ENCODE peak calls at places on chromosomes 4 and X, in four cellular contexts. J is stimulated activated CD4-positive, alpha-beta T cell treated with anti-CD3 and anti-CD28 coated beads, Interleukin-4, amount 100 ng/mL, for 1 hour; E is mesendoderm; C is RWPE1. I is an unnamed sample.

GRCh38 chr4:147994076-147994475 is 262.2 kb downstream of the ARHGAP10 start:
- DNase-seq in E (no peak), C (no peak), J (no peak), I (no peak)

GRCh38 chrX:47644557-47645091 is 5.7 kb downstream of the ELK1 start:
- DNase-seq in C (no peak), E (peak), J (no peak), I (peak)

GRCh38 chr4:87049508-87049907 is 114.7 kb downstream of the AFF1 start:
- DNase-seq in C (no peak), J (no peak), E (no peak), I (no peak)

GRCh38 chr4:98510757-98511517 is 147.5 kb downstream of the TSPAN5 start:
- DNase-seq in C (peak), E (no peak), J (no peak), I (no peak)

GRCh38 chrX:153725832-153726285 is 1.2 kb downstream of the ABCD1 start:
- DNase-seq in E (no peak), J (no peak), C (no peak), I (no peak)

GRCh38 chrX:37787353-37787869 is 7.6 kb downstream of the CYBB start:
- DNase-seq in J (no peak), C (no peak), E (no peak), I (no peak)

GRCh38 chr4:77432702-77433101 is 172.9 kb upstream of the CXCL13 start:
- DNase-seq in C (no peak), E (peak), J (no peak), I (no peak)

GRCh38 chrX:49754238-49754857 is 58.6 kb upstream of the PAGE1 start:
- DNase-seq in C (peak), E (peak), J (peak), I (peak)

GRCh38 chrX:7316887-7317286 is 168.9 kb upstream of the PUDP start:
- DNase-seq in C (no peak), J (no peak), E (no peak), I (no peak)

GRCh38 chr4:8908206-8908893 is 36.7 kb upstream of the HMX1 start:
- DNase-seq in J (no peak), E (no peak), C (no peak), I (peak)

GRCh38 chrX:26848511-26848910 is 614.6 kb downstream of the PPP4R3C start:
- DNase-seq in C (no peak), J (no peak), E (no peak), I (no peak)

GRCh38 chr4:7034262-7035081 is 8.7 kb upstream of the TADA2B start:
- DNase-seq in C (peak), J (no peak), E (peak), I (peak)

GRCh38 chrX:15301924-15302323 is 13.5 kb downstream of the ASB11 start:
- DNase-seq in E (peak), C (no peak), J (no peak), I (no peak)

GRCh38 chrX:13009256-13009655 is 34.3 kb downstream of the TMSB4X start:
- DNase-seq in C (no peak), J (no peak), E (no peak), I (peak)

GRCh38 chrX:39519566-39520301 is 578.0 kb downstream of the BCOR start:
- DNase-seq in C (no peak), J (no peak), E (peak), I (no peak)

GRCh38 chr4:106996490-106996889 is 39.6 kb downstream of the DKK2 start:
- DNase-seq in C (no peak), E (no peak), J (no peak), I (no peak)

GRCh38 chr4:118018381-118018780 is 15.9 kb upstream of the NDST3 start:
- DNase-seq in J (no peak), E (peak), C (no peak), I (no peak)

GRCh38 chr4:8859550-8860095 is 12.0 kb downstream of the HMX1 start:
- DNase-seq in J (no peak), C (no peak), E (no peak), I (no peak)

GRCh38 chrX:155888139-155888538 is 7.0 kb downstream of the VAMP7 start:
- DNase-seq in E (peak), J (no peak), C (peak), I (peak)

GRCh38 chr4:3074846-3075651 is 568 bp downstream of the HTT start:
- DNase-seq in J (peak), E (peak), C (peak), I (peak)

GRCh38 chr4:103075435-103075893 is 1.1 kb downstream of the SLC9B2 start:
- DNase-seq in C (no peak), E (no peak), J (no peak), I (no peak)

GRCh38 chr4:95255396-95256107 is 293.2 kb downstream of the UNC5C start:
- DNase-seq in C (peak), E (no peak), J (no peak), I (no peak)

GRCh38 chrX:153762636-153763173 is 1.3 kb upstream of the PLXNB3 start:
- DNase-seq in E (no peak), J (no peak), C (no peak), I (no peak)

GRCh38 chr4:151921371-151921770 is 160.6 kb upstream of the GATB start:
- DNase-seq in C (peak), J (no peak), E (no peak), I (no peak)

I was measured in islet precursor cell.